ENCODE peak calls at places on chromosomes 1 and 21, in five cellular contexts. I is HL-60, Q is Panc1, K is mucosa of descending colon, W is lower leg skin. P is an unnamed sample.

GRCh38 chr1:151774540-151774939 is 11.2 kb upstream of the MRPL9 start:
- DNase-seq in I (no peak), Q (no peak), K (no peak), W (no peak), P (no peak)

GRCh38 chr1:206461602-206462455 is 8.4 kb upstream of the IKBKE start:
- DNase-seq in I (peak; percentile 72), Q (peak; percentile 36), K (peak; percentile 93), W (no peak), P (no peak)

GRCh38 chr1:169676001-169676400 is 35.4 kb downstream of the SELL start:
- DNase-seq in I (no peak), Q (no peak), K (no peak), W (no peak), P (no peak)

GRCh38 chr21:42514883-42515228 is 1.2 kb downstream of the SLC37A1 start:
- DNase-seq in I (no peak), Q (no peak), K (no peak), W (no peak), P (no peak)

GRCh38 chr1:9302745-9303524 is 10.2 kb downstream of the SPSB1 start:
- DNase-seq in I (no peak), Q (no peak), K (no peak), W (no peak), P (no peak)

GRCh38 chr1:187816646-187817045 is 987.9 kb downstream of the PLA2G4A start:
- DNase-seq in I (no peak), Q (no peak), K (no peak), W (no peak), P (no peak)

GRCh38 chr1:15431571-15431948 is 6.7 kb upstream of the CTRC start:
- DNase-seq in I (no peak), Q (no peak), K (no peak), W (no peak), P (no peak)

GRCh38 chr1:180277476-180278192 is 47.6 kb downstream of the LHX4 start:
- DNase-seq in I (no peak), Q (no peak), K (no peak), W (no peak), P (no peak)

GRCh38 chr1:24502168-24503002 is at the start of gene RCAN3:
- DNase-seq in I (peak; percentile 81), Q (no peak), K (peak; percentile 89), W (peak; percentile 95), P (peak; percentile 56)

GRCh38 chr1:9593492-9594465 is 5.1 kb downstream of the TMEM201 start:
- DNase-seq in I (peak; percentile 86), Q (no peak), K (peak; percentile 60), W (no peak), P (peak; percentile 83)

GRCh38 chr1:232431748-232432147 is 198.2 kb downstream of the SIPA1L2 start:
- DNase-seq in I (no peak), Q (no peak), K (no peak), W (no peak), P (no peak)

GRCh38 chr1:207844374-207844773 is 66.6 kb downstream of the CD34 start:
- DNase-seq in I (peak; percentile 89), Q (no peak), K (no peak), W (peak; percentile 60), P (no peak)

GRCh38 chr1:156320560-156320959 is 17.5 kb downstream of the CCT3 start:
- DNase-seq in I (no peak), Q (no peak), K (no peak), W (no peak), P (no peak)

GRCh38 chr1:158121604-158122254 is 59.0 kb upstream of the CD1D start:
- DNase-seq in I (no peak), Q (no peak), K (peak; percentile 51), W (peak; percentile 70), P (no peak)

GRCh38 chr1:62110198-62110817 is 84.3 kb upstream of the L1TD1 start:
- DNase-seq in I (no peak), Q (no peak), K (no peak), W (no peak), P (no peak)

DNA sequence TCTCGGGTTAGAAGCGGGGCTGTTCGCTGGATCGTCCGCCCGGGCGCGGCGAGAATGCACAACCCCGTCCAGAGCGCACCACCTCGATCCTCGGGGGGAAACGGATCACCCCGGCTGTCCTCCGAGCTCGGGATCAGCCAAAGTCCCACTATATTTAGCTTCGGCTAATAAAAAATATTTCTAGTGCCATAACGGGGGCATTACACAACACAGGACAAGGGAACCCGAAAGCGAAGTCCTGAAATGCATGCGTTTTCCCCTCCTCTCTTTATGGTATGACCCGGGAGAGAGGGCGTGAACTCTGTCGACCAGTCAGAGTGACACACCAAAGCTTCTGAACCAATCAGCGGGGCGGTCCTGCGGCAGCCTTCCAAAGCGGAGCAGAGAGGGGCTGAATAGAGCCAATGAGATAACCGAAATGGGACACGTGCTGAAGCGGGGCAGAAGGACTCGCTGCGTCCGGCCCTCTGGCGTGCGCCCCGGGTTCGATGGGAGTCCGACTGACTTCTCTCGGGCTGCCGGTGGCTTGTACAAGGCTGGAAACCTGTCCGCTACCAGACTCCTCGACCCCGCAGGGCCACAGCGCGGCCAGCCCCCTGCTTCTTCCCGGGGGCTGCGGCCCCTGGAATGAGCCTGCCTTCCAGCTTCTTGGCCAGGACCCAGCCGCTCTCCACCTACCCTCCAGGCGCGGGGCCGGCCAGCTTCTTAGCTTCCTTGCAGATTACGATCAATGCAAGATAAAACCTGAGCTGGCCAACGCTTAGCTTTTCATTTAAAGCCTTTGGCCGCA is at the start of gene ALDH4A1:
- DNase-seq in I (peak; percentile 99), Q (peak; percentile 90), K (peak; percentile 96), W (peak; percentile 100), P (peak; percentile 96)
- TF ChIP-seq CTCF in I (no peak), Q (no peak), K (no peak), W (no peak), P (no peak)

DNA sequence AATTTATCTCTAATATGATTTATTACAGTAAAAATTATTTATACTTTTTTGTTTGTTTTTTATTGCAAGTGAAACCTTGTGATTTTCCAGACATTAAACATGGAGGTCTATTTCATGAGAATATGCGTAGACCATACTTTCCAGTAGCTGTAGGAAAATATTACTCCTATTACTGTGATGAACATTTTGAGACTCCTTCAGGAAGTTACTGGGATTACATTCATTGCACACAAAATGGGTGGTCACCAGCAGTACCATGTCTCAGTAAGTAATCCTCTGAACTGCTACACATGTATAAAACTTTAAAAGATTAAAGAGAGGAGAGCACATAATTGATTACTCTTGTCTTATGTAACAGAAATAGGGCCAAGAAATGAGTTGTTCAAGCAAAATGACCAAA is 4.5 kb downstream of the CFHR3 start:
- DNase-seq in I (no peak), Q (no peak), K (no peak), W (no peak), P (no peak)
- TF ChIP-seq CTCF in I (no peak), Q (no peak), K (no peak), W (no peak), P (no peak)

DNA sequence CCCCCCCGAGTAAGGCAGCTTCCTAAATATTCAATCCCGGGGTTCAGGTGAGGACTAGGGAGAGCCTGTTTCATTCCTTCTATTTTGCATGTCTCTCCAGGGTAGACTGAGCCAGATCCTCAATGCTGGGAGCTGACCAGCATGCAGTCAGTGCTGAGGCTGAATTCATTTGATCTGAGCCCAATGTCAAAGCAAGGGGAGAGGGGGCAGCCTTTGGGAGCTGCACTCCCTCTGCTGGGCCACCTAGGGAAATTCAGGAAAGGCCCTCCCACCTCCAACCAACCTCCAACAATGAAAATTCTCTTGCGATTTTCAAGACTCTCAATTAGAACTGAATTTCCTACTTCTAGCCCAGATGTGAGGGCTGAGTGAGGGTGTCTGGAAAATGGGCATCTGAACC is 371.2 kb downstream of the NPHP4 start:
- DNase-seq in I (no peak), Q (no peak), K (no peak), W (no peak), P (no peak)
- TF ChIP-seq CTCF in I (no peak), Q (peak; percentile 74), K (no peak), W (no peak), P (no peak)

DNA sequence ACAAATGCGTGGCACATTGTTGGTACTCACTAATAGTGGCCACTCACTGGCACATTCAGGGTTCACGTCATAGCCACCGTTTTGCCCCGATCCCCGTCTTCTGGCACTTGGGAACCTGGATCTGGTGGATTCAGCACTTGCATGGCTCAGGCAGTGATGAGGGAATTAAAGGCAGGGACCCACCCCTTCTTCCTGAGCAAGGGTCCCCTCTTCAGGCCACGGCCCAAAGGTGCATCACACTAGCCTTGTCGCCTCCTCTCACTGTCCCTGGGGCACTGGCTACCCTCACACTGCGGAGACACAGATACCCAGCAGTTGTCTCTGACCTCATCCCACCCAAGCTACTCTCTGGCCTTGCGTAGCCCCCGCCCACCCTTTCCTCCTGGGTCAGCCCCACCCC is 19.9 kb upstream of the LDLRAP1 start:
- DNase-seq in I (no peak), Q (no peak), K (no peak), W (no peak), P (no peak)
- TF ChIP-seq CTCF in I (no peak), Q (no peak), K (no peak), W (no peak), P (no peak)

DNA sequence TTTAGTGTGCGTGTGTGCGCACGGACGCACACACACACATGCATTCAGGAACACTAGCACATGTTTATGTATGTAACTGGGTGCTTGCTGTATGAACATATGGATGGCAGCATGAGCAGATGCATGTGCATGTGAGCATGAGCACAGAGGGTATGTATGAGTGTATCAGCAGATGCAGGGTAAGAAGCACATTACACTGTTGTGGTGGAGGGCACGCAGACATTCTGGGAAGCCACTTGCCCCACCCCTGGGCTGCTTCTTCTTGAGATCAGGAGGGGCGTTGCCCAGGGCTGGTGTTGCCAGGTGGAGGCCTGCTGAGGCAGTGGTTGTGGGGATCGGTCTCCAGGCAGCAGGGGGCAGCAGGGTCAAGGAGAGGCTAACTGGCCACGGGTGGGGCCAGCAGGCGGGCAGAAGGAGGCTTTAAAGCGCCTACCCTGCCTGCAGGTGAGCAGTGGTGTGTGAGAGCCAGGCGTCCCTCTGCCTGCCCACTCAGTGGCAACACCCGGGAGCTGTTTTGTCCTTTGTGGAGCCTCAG is 3.9 kb upstream of the P3R3URF start:
- DNase-seq in I (no peak), Q (peak; percentile 74), K (peak; percentile 92), W (no peak), P (no peak)
- TF ChIP-seq CTCF in I (no peak), Q (no peak), K (peak; percentile 44), W (no peak), P (no peak)

DNA sequence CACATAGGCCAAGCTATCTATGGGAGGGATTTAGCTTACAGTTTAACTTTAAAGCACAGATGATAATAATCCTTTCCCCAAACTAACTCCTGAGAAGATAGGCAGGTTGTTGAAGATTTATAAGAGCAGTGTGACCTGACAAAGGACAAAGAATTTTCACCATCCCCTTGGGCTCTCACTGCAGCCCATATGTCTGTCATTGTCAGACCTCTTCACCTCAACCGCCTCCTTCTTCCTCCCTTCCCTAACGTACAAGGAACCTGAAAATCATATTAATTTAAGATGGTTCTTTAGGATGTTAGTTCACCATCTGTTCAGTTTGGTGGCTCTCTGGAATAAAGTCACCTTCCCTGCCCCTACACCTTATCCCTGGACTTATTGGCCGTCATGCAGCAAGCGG is 5.0 kb downstream of the RNU1-2 start:
- DNase-seq in I (no peak), Q (no peak), K (no peak), W (no peak), P (no peak)
- TF ChIP-seq CTCF in I (no peak), Q (no peak), K (no peak), W (no peak), P (peak; percentile 36)